ENCODE peak calls at places on chromosome 1, in five cellular contexts. U is AG04450, N is HCT116, Y is upper lobe of right lung, Q is MM.1S. O is an unnamed sample.

GRCh38 chr1:12527564-12527963 is 90.4 kb downstream of the DHRS3 start:
- DNase-seq in N (no peak), Q (no peak), Y (peak), U (no peak), O (no peak)

GRCh38 chr1:63269571-63269970 is 52.8 kb upstream of the FOXD3 start:
- DNase-seq in Q (no peak), N (no peak), U (no peak), Y (no peak), O (no peak)

GRCh38 chr1:15197591-15198447 is 44.3 kb downstream of the TMEM51 start:
- DNase-seq in N (no peak), Q (no peak), Y (no peak), U (no peak), O (no peak)

GRCh38 chr1:201093962-201094361 is 18.3 kb downstream of the CACNA1S start:
- DNase-seq in Q (no peak), Y (no peak), U (no peak), N (no peak), O (no peak)

GRCh38 chr1:223137402-223138100 is 5.5 kb downstream of the TLR5 start:
- DNase-seq in Y (no peak), Q (no peak), U (no peak), N (no peak), O (peak)

GRCh38 chr1:203322480-203323179 is 17.3 kb downstream of the BTG2 start:
- DNase-seq in U (no peak), Y (no peak), N (no peak), Q (no peak), O (no peak)

GRCh38 chr1:193325771-193326170 is 139.4 kb upstream of the B3GALT2 start:
- DNase-seq in Y (no peak), Q (no peak), N (no peak), U (no peak), O (no peak)

GRCh38 chr1:185528084-185528656 is 206.0 kb upstream of the HMCN1 start:
- DNase-seq in Q (no peak), N (no peak), Y (no peak), U (no peak), O (no peak)

GRCh38 chr1:6373961-6374720 is 19.4 kb downstream of the ACOT7 start:
- DNase-seq in N (no peak), Q (no peak), Y (no peak), U (no peak), O (no peak)

GRCh38 chr1:206834711-206835110 is 30.7 kb upstream of the IL20 start:
- DNase-seq in Y (no peak), N (no peak), Q (no peak), U (no peak), O (no peak)

GRCh38 chr1:78232630-78233029 is 186.9 kb downstream of the GIPC2 start:
- DNase-seq in U (no peak), N (no peak), Q (no peak), Y (no peak), O (no peak)

GRCh38 chr1:97093742-97094141 is 372.2 kb downstream of the PTBP2 start:
- DNase-seq in U (peak), Q (no peak), Y (no peak), N (no peak), O (no peak)

GRCh38 chr1:99465176-99465900 is 180.6 kb upstream of the PALMD start:
- DNase-seq in Q (no peak), U (no peak), N (no peak), Y (no peak), O (peak)

GRCh38 chr1:235503333-235504121 is 725 bp downstream of the B3GALNT2 start:
- DNase-seq in U (no peak), Y (peak), Q (peak), N (no peak), O (no peak)

GRCh38 chr1:183548136-183548535 is 42.1 kb downstream of the NCF2 start:
- DNase-seq in Y (no peak), U (no peak), Q (no peak), N (no peak), O (no peak)

GRCh38 chr1:150268342-150268705 is 492 bp downstream of the APH1A start:
- DNase-seq in Y (peak), N (no peak), U (no peak), Q (peak), O (no peak)

GRCh38 chr1:229271448-229272120 is 673 bp downstream of the RAB4A start:
- DNase-seq in Y (no peak), U (no peak), Q (peak), N (no peak), O (no peak)

GRCh38 chr1:50901872-50902271 is 58.2 kb downstream of the FAF1 start:
- DNase-seq in U (no peak), N (no peak), Y (no peak), Q (no peak), O (no peak)

GRCh38 chr1:157235307-157235706 is 97.1 kb upstream of the ETV3 start:
- DNase-seq in Q (no peak), N (no peak), Y (no peak), U (no peak), O (no peak)

GRCh38 chr1:34460193-34460592 is 283.5 kb downstream of the C1orf94 start:
- DNase-seq in U (no peak), Y (no peak), N (peak), Q (peak), O (no peak)

GRCh38 chr1:246035060-246035531 is 472.0 kb downstream of the SMYD3 start:
- DNase-seq in U (no peak), N (no peak), Q (no peak), Y (no peak), O (no peak)

GRCh38 chr1:12056331-12056841 is 6.7 kb upstream of the TNFRSF8 start:
- DNase-seq in N (no peak), U (no peak), Y (no peak), Q (no peak), O (peak)

GRCh38 chr1:245500546-245500945 is 345.8 kb downstream of the KIF26B start:
- DNase-seq in Q (no peak), U (peak), Y (no peak), N (no peak), O (peak)

GRCh38 chr1:228913649-228914048 is 178.4 kb downstream of the RHOU start:
- DNase-seq in Q (no peak), N (no peak), Y (no peak), U (no peak), O (no peak)

GRCh38 chr1:234579967-234580366 is 30.0 kb downstream of the IRF2BP2 start:
- DNase-seq in N (no peak), Q (no peak), Y (no peak), U (no peak), O (no peak)

GRCh38 chr1:116287341-116288200 is 85.5 kb upstream of the ATP1A1 start:
- DNase-seq in N (no peak), U (no peak), Y (no peak), Q (no peak), O (no peak)

GRCh38 chr1:116486424-116486823 is 84.4 kb downstream of the CD58 start:
- DNase-seq in Y (no peak), Q (no peak), N (no peak), U (no peak), O (no peak)

GRCh38 chr1:205563927-205564441 is 59.5 kb downstream of the CDK18 start:
- DNase-seq in U (no peak), N (no peak), Y (peak), Q (no peak), O (no peak)

GRCh38 chr1:93716974-93717373 is 35.3 kb upstream of the BCAR3 start:
- DNase-seq in U (no peak), Q (no peak), Y (no peak), N (no peak), O (no peak)

GRCh38 chr1:41629571-41629970 is 145.1 kb upstream of the EDN2 start:
- DNase-seq in N (no peak), U (peak), Q (no peak), Y (no peak), O (no peak)

GRCh38 chr1:15354580-15354965 is 55.1 kb upstream of the EFHD2 start:
- DNase-seq in Q (no peak), N (peak), U (no peak), Y (no peak), O (no peak)

GRCh38 chr1:229006121-229006870 is 264.6 kb upstream of the RAB4A start:
- DNase-seq in U (no peak), Q (no peak), Y (no peak), N (no peak), O (no peak)

GRCh38 chr1:81954388-81955023 is 153.8 kb downstream of the ADGRL2 start:
- DNase-seq in N (no peak), U (no peak), Y (no peak), Q (no peak), O (no peak)

DNA sequence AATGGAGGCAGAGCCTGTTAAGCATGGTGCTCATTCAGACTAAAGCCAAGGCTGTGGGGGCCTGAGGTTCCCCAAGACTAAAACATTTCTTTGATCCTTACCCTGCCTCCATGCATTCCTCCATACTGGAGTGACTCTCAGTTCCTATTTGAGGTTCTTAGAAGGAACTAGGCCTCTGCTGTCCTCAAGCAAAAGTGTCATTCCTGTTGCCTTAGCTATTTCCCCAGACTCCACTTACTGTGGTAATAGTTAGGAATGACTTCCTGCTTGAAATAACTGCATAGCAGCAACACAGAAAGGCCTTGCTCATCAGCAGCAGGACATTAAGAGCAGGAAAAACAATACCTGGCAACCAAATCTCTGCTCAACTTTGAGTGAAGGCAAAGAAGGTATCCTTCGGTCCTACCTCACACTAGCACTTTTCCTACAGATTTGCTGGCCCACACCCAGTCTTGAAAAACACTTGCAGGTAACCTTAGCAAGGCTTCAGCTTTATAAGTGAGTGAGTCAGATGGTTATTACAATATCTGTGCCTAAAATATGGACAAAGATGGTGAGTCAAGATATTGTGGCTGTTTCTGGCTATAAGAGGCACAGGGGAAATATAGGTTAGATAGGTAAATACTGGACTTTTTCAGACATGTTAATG is 14.8 kb downstream of the LRRC41 start:
- DNase-seq in Y (no peak), Q (no peak), N (no peak), U (no peak), O (peak)
- H3K27ac ChIP-seq in Y (peak), Q (no peak), N (no peak), U (peak), O (peak)

GRCh38 chr1:23557471-23558124 is 1.7 kb downstream of the ID3 start:
- DNase-seq in U (no peak), Q (no peak), N (no peak), Y (no peak), O (no peak)

GRCh38 chr1:23559985-23560755 is 869 bp upstream of the ID3 start:
- DNase-seq in N (no peak), Q (no peak), U (no peak), Y (no peak), O (no peak)

GRCh38 chr1:23559136-23559984 is at the start of gene ID3:
- DNase-seq in U (peak), Q (peak), N (peak), Y (peak), O (peak)

GRCh38 chr1:23558140-23558871 is 995 bp downstream of the ID3 start:
- DNase-seq in Y (peak), Q (peak), U (no peak), N (peak), O (no peak)

DNA sequence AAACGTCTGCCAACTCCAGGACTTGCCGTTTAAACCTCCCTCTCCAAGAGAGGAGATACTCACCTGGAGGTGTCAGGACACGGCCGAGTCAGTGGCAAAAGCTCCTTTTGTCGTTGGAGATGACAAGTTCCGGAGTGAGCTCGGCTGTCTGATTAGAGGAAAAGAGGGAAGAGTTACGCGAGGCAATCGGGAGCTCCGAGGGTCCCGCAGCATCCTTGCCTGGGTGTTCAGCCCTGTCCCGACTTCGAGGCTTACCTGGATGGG is 497 bp downstream of the ID3 start:
- DNase-seq in Q (no peak), Y (no peak), U (no peak), N (no peak), O (no peak)
- H3K27ac ChIP-seq in Q (peak), Y (peak), U (peak), N (peak), O (peak)

DNA sequence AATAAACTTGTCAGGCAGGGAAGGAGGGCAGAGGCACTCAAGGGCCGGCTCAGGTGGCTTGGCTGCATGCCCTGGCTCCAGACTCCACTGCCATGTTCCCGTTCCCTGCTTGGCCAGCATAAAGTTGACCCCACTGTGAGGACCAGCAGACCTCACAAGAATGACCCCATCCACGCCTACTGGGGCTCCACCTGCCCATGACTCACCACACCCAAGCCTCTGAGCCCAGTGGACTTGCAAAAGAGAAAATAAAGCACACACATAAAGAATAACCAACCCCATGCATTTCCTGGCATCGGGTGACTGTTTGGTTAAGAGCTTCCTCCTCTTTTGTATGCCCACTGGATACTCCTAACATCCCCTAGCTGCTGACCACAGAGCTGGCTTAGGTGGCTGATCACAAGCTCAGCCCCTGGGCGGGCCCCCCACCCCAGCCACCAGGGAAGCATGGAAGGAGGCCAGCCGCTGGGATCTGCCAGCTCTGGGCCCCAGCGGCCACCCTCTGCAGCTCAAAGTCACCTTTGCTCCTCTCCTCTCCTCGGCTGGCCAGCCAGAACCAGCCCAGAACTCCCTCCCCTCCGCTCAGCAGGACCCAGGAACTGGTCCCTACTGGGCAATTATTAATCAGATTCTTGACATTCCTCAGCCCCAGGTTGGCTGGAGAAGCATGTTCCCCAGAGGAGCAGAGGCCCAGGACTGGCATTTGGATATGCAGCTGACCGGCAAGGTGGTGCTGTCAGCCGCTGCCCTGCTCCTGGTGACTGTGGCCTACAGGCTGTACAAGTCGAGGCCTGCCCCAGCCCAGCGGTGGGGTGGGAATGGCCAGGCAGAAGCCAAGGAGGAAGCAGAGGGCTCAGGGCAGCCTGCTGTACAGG is at the start of gene KLHDC7A:
- DNase-seq in Q (no peak), Y (peak), N (no peak), U (no peak), O (no peak)
- H3K27ac ChIP-seq in Q (no peak), Y (peak), N (peak), U (no peak), O (no peak)

GRCh38 chr1:25443030-25443699 is 12.5 kb downstream of the MACO1 start:
- DNase-seq in Y (no peak), Q (no peak), N (no peak), U (no peak), O (no peak)
- H3K27ac ChIP-seq in Y (no peak), Q (no peak), N (no peak), U (no peak), O (peak)

DNA sequence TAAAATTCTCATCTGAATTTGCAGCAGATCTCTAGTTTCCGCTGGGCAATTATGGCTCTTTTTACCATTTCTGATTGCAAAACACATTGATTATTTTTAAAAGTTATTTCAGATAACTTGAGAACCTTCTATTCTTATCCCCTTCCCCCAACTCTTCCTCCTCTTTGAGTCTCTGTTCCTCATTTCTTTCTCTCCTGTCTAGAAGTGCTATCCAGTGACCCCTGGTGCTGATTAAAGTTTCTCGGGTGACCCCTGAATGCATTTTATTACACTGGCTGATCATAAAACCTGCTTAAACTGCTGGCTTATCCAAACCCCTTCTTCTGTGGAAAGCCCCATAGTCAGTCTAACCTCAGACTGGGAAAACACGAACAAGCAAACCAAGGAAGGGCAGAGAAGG is 61.2 kb downstream of the GORAB start:
- DNase-seq in Q (no peak), U (no peak), N (no peak), Y (no peak), O (no peak)
- H3K27ac ChIP-seq in Q (no peak), U (no peak), N (no peak), Y (no peak), O (no peak)

GRCh38 chr1:225834417-225835329 is 24.7 kb downstream of the EPHX1 start:
- DNase-seq in Q (no peak), Y (no peak), U (no peak), N (no peak), O (no peak)
- H3K27ac ChIP-seq in Q (no peak), Y (peak), U (peak), N (no peak), O (no peak)

GRCh38 chr1:171467626-171468025 is 17.7 kb upstream of the PRRC2C start:
- DNase-seq in U (no peak), Y (no peak), Q (no peak), N (no peak), O (no peak)
- H3K27ac ChIP-seq in U (no peak), Y (no peak), Q (no peak), N (no peak), O (peak)

O was measured in epithelial cell of prostate.